ENCODE peak calls at places on chromosomes 11 and 22, in nine cellular contexts. F is left ventricle myocardium inferior, U is AG10803, W is RWPE1, Z is astrocyte of the spinal cord, P is mucosa of descending colon, H is ovary, O is PC-3, J is lower leg skin. X is an unnamed sample.

GRCh38 chr11:76233936-76234703 is 27.8 kb upstream of the WNT11 start:
- DNase-seq in H (peak; percentile 73), J (peak; percentile 61), P (peak; percentile 42), O (no peak), U (peak; percentile 31), W (no peak), F (peak; percentile 58), Z (peak; percentile 23), X (no peak)

GRCh38 chr11:35618497-35619029 is 303 bp downstream of the FJX1 start:
- DNase-seq in O (peak; percentile 34), P (no peak), U (no peak), F (peak; percentile 16), W (peak; percentile 55), J (no peak), H (no peak), Z (no peak), X (no peak)

GRCh38 chr11:119694334-119694733 is 34.7 kb downstream of the NECTIN1 start:
- DNase-seq in Z (no peak), W (no peak), O (no peak), P (peak; percentile 79), J (no peak), F (no peak), U (no peak), H (no peak), X (no peak)

GRCh38 chr11:14376920-14377319 is 17.9 kb upstream of the RRAS2 start:
- DNase-seq in Z (no peak), F (no peak), P (no peak), W (no peak), O (peak; percentile 19), H (no peak), J (no peak), U (no peak), X (no peak)

GRCh38 chr22:27560781-27561180 is 240.8 kb downstream of the MN1 start:
- DNase-seq in Z (no peak), F (no peak), J (no peak), P (no peak), U (no peak), O (no peak), H (no peak), W (no peak), X (no peak)

GRCh38 chr11:120710354-120711187 is 199.0 kb downstream of the GRIK4 start:
- DNase-seq in O (peak; percentile 79), P (peak; percentile 18), Z (peak; percentile 92), H (peak; percentile 90), F (no peak), W (peak; percentile 85), J (peak; percentile 35), U (peak; percentile 82), X (peak; percentile 55)

GRCh38 chr22:23225724-23226496 is 45.6 kb downstream of the BCR start:
- DNase-seq in W (peak; percentile 71), F (peak; percentile 62), H (no peak), P (peak; percentile 64), O (peak; percentile 82), J (peak; percentile 60), Z (peak; percentile 64), U (peak; percentile 61), X (no peak)

GRCh38 chr11:72770799-72771198 is 18.6 kb upstream of the ARAP1 start:
- DNase-seq in P (no peak), O (no peak), F (no peak), J (no peak), U (no peak), H (no peak), W (no peak), Z (no peak), X (no peak)

GRCh38 chr11:64356498-64357411 is 2.2 kb upstream of the RPS6KA4 start:
- DNase-seq in H (no peak), Z (peak; percentile 38), O (peak; percentile 79), W (no peak), U (peak; percentile 29), P (peak; percentile 50), F (no peak), J (no peak), X (no peak)

GRCh38 chr22:39478461-39478860 is 21.6 kb downstream of the MGAT3 start:
- DNase-seq in W (no peak), F (no peak), P (peak; percentile 74), Z (no peak), J (no peak), U (no peak), O (peak; percentile 56), H (no peak), X (no peak)

GRCh38 chr11:35173011-35173511 is 34.1 kb downstream of the CD44 start:
- DNase-seq in O (peak; percentile 35), U (no peak), Z (no peak), H (no peak), P (peak; percentile 65), W (no peak), J (no peak), F (no peak), X (no peak)

GRCh38 chr22:39129746-39130145 is 22.7 kb downstream of the CBX7 start:
- DNase-seq in Z (no peak), U (no peak), H (no peak), W (no peak), O (no peak), P (no peak), J (no peak), F (no peak), X (no peak)

GRCh38 chr11:1310772-1311468 is 1.5 kb upstream of the TOLLIP start:
- DNase-seq in W (no peak), O (no peak), U (no peak), P (no peak), J (no peak), F (no peak), Z (no peak), H (no peak), X (no peak)

GRCh38 chr11:9574556-9574805 is 1.0 kb downstream of the WEE1 start:
- DNase-seq in U (peak; percentile 41), J (no peak), H (peak; percentile 78), F (peak; percentile 29), P (no peak), O (no peak), Z (no peak), W (no peak), X (no peak)

GRCh38 chr11:122893131-122893530 is 10.6 kb downstream of the JHY start:
- DNase-seq in O (no peak), P (no peak), F (no peak), U (peak; percentile 9), Z (no peak), W (no peak), J (no peak), H (no peak), X (no peak)

GRCh38 chr11:66636411-66636810 is 2.1 kb upstream of the RBM4 start:
- DNase-seq in H (no peak), O (no peak), F (no peak), U (no peak), J (no peak), W (no peak), Z (no peak), P (no peak), X (no peak)

GRCh38 chr11:66637557-66638176 is 836 bp upstream of the RBM4 start:
- DNase-seq in O (no peak), P (no peak), J (peak; percentile 21), H (no peak), U (no peak), W (no peak), F (no peak), Z (no peak), X (peak; percentile 15)

GRCh38 chr11:66639066-66639813 is 737 bp downstream of the RBM4 start:
- DNase-seq in J (no peak), W (no peak), P (peak; percentile 55), H (no peak), F (no peak), O (peak; percentile 41), Z (peak; percentile 49), U (peak; percentile 48), X (no peak)

GRCh38 chr11:66641834-66642233 is 3.3 kb downstream of the RBM4 start:
- DNase-seq in P (no peak), H (no peak), Z (no peak), J (no peak), U (peak; percentile 31), O (no peak), F (no peak), W (no peak), X (no peak)

GRCh38 chr11:66638177-66639065 is at the start of gene RBM4:
- DNase-seq in H (peak; percentile 96), Z (peak; percentile 100), W (peak; percentile 100), J (peak; percentile 100), O (peak; percentile 100), P (peak; percentile 98), U (peak; percentile 100), F (peak; percentile 96), X (peak; percentile 100)
- TF ChIP-seq CTCF in H (peak; percentile 20), Z (no peak), W (no peak), J (no peak), O (no peak), P (peak; percentile 17), U (peak; percentile 30), F (no peak), X (no peak)

GRCh38 chr22:47012589-47013365 is 250.3 kb downstream of the TBC1D22A start:
- DNase-seq in O (peak; percentile 73), F (no peak), U (peak; percentile 53), H (peak; percentile 27), Z (peak; percentile 57), P (no peak), J (no peak), W (no peak), X (no peak)
- TF ChIP-seq CTCF in O (peak; percentile 44), F (peak; percentile 17), U (no peak), H (no peak), Z (peak; percentile 18), P (no peak), J (no peak), W (no peak), X (peak; percentile 25)

DNA sequence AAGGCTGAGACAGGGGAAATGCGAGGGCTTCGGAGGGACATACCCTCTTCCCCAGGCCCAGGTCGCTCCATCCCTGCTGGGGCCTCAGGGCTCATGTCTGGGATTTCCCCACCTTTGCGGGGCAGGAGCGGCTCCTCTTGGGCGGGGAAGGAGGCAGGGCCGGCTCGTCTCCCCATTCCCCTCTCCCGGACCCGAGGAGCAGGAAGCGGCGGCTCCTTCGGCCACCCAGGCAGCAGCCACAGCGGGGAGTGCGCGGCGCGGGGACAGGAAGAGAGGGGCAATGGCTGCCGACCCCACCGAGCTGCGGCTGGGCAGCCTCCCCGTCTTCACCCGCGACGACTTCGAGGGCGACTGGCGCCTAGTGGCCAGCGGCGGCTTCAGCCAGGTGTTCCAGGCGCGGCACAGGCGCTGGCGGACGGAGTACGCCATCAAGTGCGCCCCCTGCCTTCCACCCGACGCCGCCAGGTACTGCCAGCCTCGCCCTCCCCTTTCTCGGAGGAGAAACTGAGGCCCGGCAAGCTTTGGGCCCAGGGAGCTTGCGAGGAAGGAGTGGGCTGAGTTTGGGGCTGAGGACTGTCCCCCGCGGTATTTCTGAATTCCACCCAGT is at the start of gene ANKK1:
- DNase-seq in J (no peak), F (no peak), P (peak; percentile 35), W (no peak), H (no peak), Z (no peak), O (no peak), U (no peak), X (no peak)
- TF ChIP-seq CTCF in J (no peak), F (peak; percentile 25), P (peak; percentile 12), W (no peak), H (no peak), Z (peak; percentile 32), O (no peak), U (no peak), X (peak; percentile 29)

DNA sequence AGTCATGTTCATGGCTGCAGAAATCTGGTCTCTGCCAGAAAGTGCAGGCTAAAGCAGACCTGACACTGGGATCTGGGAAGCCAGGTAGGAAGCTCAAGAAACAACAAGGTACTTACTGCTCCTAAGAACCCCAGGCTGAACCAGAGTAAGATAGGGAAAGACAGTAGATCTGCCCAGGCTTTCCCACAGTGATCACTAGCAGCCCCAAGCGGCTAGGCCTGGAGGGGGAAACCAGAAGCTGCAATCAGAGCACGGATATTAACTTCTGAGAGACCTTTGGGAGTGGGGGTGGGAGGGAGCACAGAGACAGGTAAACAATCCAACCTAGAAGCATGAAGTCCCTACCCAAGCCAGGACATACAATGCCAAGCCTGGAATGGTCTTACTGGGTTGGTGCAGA is 135.2 kb upstream of the C11orf58 start:
- DNase-seq in J (no peak), O (no peak), F (no peak), P (no peak), H (no peak), Z (no peak), W (no peak), U (no peak), X (no peak)
- TF ChIP-seq CTCF in J (no peak), O (no peak), F (peak; percentile 24), P (no peak), H (no peak), Z (no peak), W (no peak), U (no peak), X (no peak)